ENCODE peak calls at places on chromosomes 6 and 20, in four cellular contexts. R is T-helper 22 cell; C is GM20000; X is CD8-positive, alpha-beta T cell. Y is an unnamed sample.
A peak's percentile ranks its signal among the peaks of the same experiment; 100 is the strongest.

GRCh38 chr6:8088886-8089285 is 13.5 kb downstream of the EEF1E1 start:
- DNase-seq in R (no peak), C (no peak), X (no peak), Y (no peak)

GRCh38 chr6:90420495-90420894 is 123.9 kb upstream of the BACH2 start:
- DNase-seq in R (no peak), C (no peak), X (no peak), Y (no peak)

GRCh38 chr20:49096212-49096730 is 50.2 kb downstream of the CSE1L start:
- DNase-seq in R (no peak), C (no peak), X (no peak), Y (no peak)

GRCh38 chr6:43860285-43860684 is 90.3 kb downstream of the VEGFA start:
- DNase-seq in R (no peak), C (no peak), X (no peak), Y (no peak)

GRCh38 chr6:143368426-143368825 is 82.1 kb downstream of the ADAT2 start:
- DNase-seq in R (no peak), C (peak; percentile 61), X (no peak), Y (no peak)

GRCh38 chr20:48721324-48722001 is 106.3 kb downstream of the PREX1 start:
- DNase-seq in R (no peak), C (no peak), X (no peak), Y (no peak)

GRCh38 chr20:41002842-41003142 is 25.8 kb upstream of the TOP1 start:
- DNase-seq in R (no peak), C (no peak), X (no peak), Y (no peak)

GRCh38 chr6:127547215-127547614 is 28.1 kb upstream of the MTCL3 start:
- DNase-seq in R (no peak), C (no peak), X (no peak), Y (no peak)

GRCh38 chr6:6178795-6179194 is 141.7 kb downstream of the F13A1 start:
- DNase-seq in R (no peak), C (no peak), X (no peak), Y (no peak)

GRCh38 chr6:113050010-113050893 is 703.1 kb downstream of the RFPL4B start:
- DNase-seq in R (no peak), C (no peak), X (no peak), Y (no peak)

GRCh38 chr20:63737940-63738686 is 1.5 kb upstream of the SLC2A4RG start:
- DNase-seq in R (no peak), C (peak; percentile 79), X (peak; percentile 38), Y (peak; percentile 27)

GRCh38 chr6:147530132-147531060 is 21.9 kb downstream of the SAMD5 start:
- DNase-seq in R (no peak), C (no peak), X (no peak), Y (no peak)

GRCh38 chr6:36136551-36136950 is 6.2 kb downstream of the MAPK13 start:
- DNase-seq in R (no peak), C (no peak), X (no peak), Y (no peak)

GRCh38 chr6:132007474-132008190 is 56.5 kb upstream of the CCN2 start:
- DNase-seq in R (no peak), C (no peak), X (no peak), Y (no peak)